ENCODE peak calls at places on chromosomes 1 and 21, in six cellular contexts. One of them, this sample, is unnamed.

GRCh38 chr1:68819190-68819829 is 322.4 kb upstream of the DEPDC1 start:
- DNase-seq in psoas muscle: no peak
- DNase-seq in ascending aorta: no peak
- DNase-seq in cardiac muscle cell: peak; percentile 40
- DNase-seq in RWPE2: no peak
- DNase-seq in breast epithelium: no peak
- DNase-seq in this sample: no peak

GRCh38 chr1:25694591-25695007 is 78.0 kb downstream of the MAN1C1 start:
- DNase-seq in ascending aorta: no peak
- DNase-seq in breast epithelium: no peak
- DNase-seq in cardiac muscle cell: peak; percentile 67
- DNase-seq in psoas muscle: no peak
- DNase-seq in RWPE2: no peak
- DNase-seq in this sample: no peak

GRCh38 chr1:6448749-6449631 is 17.0 kb downstream of the TNFRSF25 start:
- DNase-seq in ascending aorta: no peak
- DNase-seq in psoas muscle: no peak
- DNase-seq in cardiac muscle cell: peak; percentile 35
- DNase-seq in RWPE2: no peak
- DNase-seq in breast epithelium: no peak
- DNase-seq in this sample: no peak

GRCh38 chr1:168428063-168428731 is 115.6 kb downstream of the XCL2 start:
- DNase-seq in cardiac muscle cell: peak; percentile 63
- DNase-seq in RWPE2: no peak
- DNase-seq in psoas muscle: peak; percentile 67
- DNase-seq in ascending aorta: peak; percentile 69
- DNase-seq in breast epithelium: no peak
- DNase-seq in this sample: no peak

GRCh38 chr21:39316729-39317128 is 3.3 kb upstream of the BRWD1 start:
- DNase-seq in breast epithelium: no peak
- DNase-seq in psoas muscle: no peak
- DNase-seq in ascending aorta: no peak
- DNase-seq in cardiac muscle cell: no peak
- DNase-seq in RWPE2: no peak
- DNase-seq in this sample: no peak

GRCh38 chr1:30285461-30286050 is 437.8 kb downstream of the MATN1 start:
- DNase-seq in breast epithelium: no peak
- DNase-seq in ascending aorta: no peak
- DNase-seq in cardiac muscle cell: no peak
- DNase-seq in psoas muscle: no peak
- DNase-seq in RWPE2: no peak
- DNase-seq in this sample: no peak

GRCh38 chr1:145960468-145961108 is 2.8 kb upstream of the LIX1L start:
- DNase-seq in RWPE2: no peak
- DNase-seq in cardiac muscle cell: peak; percentile 80
- DNase-seq in breast epithelium: peak; percentile 55
- DNase-seq in psoas muscle: peak; percentile 93
- DNase-seq in ascending aorta: peak; percentile 90
- DNase-seq in this sample: peak; percentile 33

GRCh38 chr1:112395261-112395831 is 668 bp upstream of the CTTNBP2NL start:
- DNase-seq in RWPE2: no peak
- DNase-seq in ascending aorta: no peak
- DNase-seq in psoas muscle: no peak
- DNase-seq in breast epithelium: no peak
- DNase-seq in cardiac muscle cell: no peak
- DNase-seq in this sample: no peak

GRCh38 chr1:19089524-19089923 is 120.5 kb downstream of the UBR4 start:
- DNase-seq in RWPE2: no peak
- DNase-seq in cardiac muscle cell: no peak
- DNase-seq in ascending aorta: no peak
- DNase-seq in breast epithelium: no peak
- DNase-seq in psoas muscle: no peak
- DNase-seq in this sample: no peak

GRCh38 chr1:174445351-174445750 is 2.4 kb upstream of the GPR52 start:
- DNase-seq in psoas muscle: no peak
- DNase-seq in breast epithelium: no peak
- DNase-seq in cardiac muscle cell: no peak
- DNase-seq in RWPE2: no peak
- DNase-seq in ascending aorta: no peak
- DNase-seq in this sample: no peak

GRCh38 chr1:2343023-2343935 is 48.1 kb downstream of the MORN1 start:
- DNase-seq in psoas muscle: peak; percentile 45
- DNase-seq in breast epithelium: no peak
- DNase-seq in cardiac muscle cell: no peak
- DNase-seq in ascending aorta: no peak
- DNase-seq in RWPE2: peak; percentile 50
- DNase-seq in this sample: no peak

GRCh38 chr1:1196431-1197187 is 9.8 kb downstream of the TNFRSF18 start:
- DNase-seq in RWPE2: peak; percentile 55
- DNase-seq in breast epithelium: no peak
- DNase-seq in psoas muscle: peak; percentile 44
- DNase-seq in ascending aorta: no peak
- DNase-seq in cardiac muscle cell: no peak
- DNase-seq in this sample: no peak

GRCh38 chr21:42973309-42973990 is 912 bp upstream of the PKNOX1 start:
- DNase-seq in cardiac muscle cell: no peak
- DNase-seq in breast epithelium: peak; percentile 30
- DNase-seq in psoas muscle: no peak
- DNase-seq in ascending aorta: no peak
- DNase-seq in RWPE2: no peak
- DNase-seq in this sample: no peak

GRCh38 chr1:116504308-116505156 is 66.3 kb downstream of the CD58 start:
- DNase-seq in cardiac muscle cell: peak; percentile 74
- DNase-seq in ascending aorta: peak; percentile 85
- DNase-seq in psoas muscle: peak; percentile 70
- DNase-seq in RWPE2: no peak
- DNase-seq in breast epithelium: peak; percentile 62
- DNase-seq in this sample: peak; percentile 50

GRCh38 chr1:116502915-116503314 is 67.9 kb downstream of the CD58 start:
- DNase-seq in ascending aorta: no peak
- DNase-seq in RWPE2: no peak
- DNase-seq in cardiac muscle cell: no peak
- DNase-seq in psoas muscle: no peak
- DNase-seq in breast epithelium: no peak
- DNase-seq in this sample: no peak

GRCh38 chr1:116501870-116502244 is 69.0 kb downstream of the CD58 start:
- DNase-seq in psoas muscle: no peak
- DNase-seq in ascending aorta: no peak
- DNase-seq in cardiac muscle cell: no peak
- DNase-seq in RWPE2: no peak
- DNase-seq in breast epithelium: no peak
- DNase-seq in this sample: no peak

GRCh38 chr1:116501041-116501869 is 69.6 kb downstream of the CD58 start:
- DNase-seq in RWPE2: no peak
- DNase-seq in cardiac muscle cell: no peak
- DNase-seq in breast epithelium: no peak
- DNase-seq in psoas muscle: no peak
- DNase-seq in ascending aorta: no peak
- DNase-seq in this sample: no peak

DNA sequence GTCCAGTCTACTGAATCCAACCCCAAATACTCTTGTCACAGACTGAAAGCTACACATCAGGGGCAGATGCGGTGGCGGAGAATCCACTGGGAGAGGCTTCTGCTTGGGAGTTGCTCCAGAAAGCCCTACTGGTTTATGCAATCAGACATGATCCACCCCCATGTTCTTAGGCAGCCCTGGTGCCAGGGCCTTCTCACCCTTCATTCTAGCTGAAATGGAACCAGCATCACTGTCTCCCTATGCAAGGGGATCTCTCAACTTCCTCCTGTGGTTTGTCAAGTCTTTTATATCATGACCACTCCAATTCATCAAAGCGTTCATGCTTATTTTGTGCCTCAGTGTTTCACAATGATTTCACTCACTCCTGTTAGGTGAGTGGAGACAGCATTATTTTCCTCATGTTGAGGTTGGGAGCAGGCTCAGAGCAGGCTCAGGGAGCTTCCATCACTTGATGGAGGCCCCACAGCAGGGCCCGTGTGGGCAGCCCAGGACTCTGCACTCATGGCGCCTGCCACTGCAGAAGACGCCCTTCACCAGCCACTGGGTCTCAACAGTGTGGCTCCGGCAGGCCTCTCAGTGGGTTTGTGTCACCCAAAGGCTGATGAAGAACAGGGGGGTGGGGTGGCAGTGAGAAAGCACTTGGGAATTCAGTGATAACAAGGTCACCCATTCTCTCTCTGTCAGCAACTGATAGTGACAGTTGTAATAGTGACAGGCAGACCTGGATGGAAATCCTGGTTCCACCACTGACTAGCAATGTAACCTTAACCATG is 67.1 kb downstream of the CD58 start:
- DNase-seq in ascending aorta: no peak
- DNase-seq in RWPE2: no peak
- DNase-seq in psoas muscle: no peak
- DNase-seq in breast epithelium: no peak
- DNase-seq in cardiac muscle cell: no peak
- DNase-seq in this sample: no peak
- H3K27ac ChIP-seq in ascending aorta: peak overlapping the region; percentile 9
- H3K27ac ChIP-seq in RWPE2: peak overlapping the region; percentile 50
- H3K27ac ChIP-seq in psoas muscle: no peak overlapping the region
- H3K27ac ChIP-seq in breast epithelium: peak overlapping the region; percentile 37
- H3K27ac ChIP-seq in cardiac muscle cell: no peak overlapping the region
- H3K27ac ChIP-seq in this sample: peak overlapping the region; percentile 19

GRCh38 chr1:244841274-244841927 is 5.9 kb downstream of the COX20 start:
- DNase-seq in ascending aorta: no peak
- DNase-seq in psoas muscle: no peak
- DNase-seq in cardiac muscle cell: no peak
- DNase-seq in breast epithelium: no peak
- DNase-seq in RWPE2: no peak
- DNase-seq in this sample: no peak

GRCh38 chr1:244840219-244840794 is 4.8 kb downstream of the COX20 start:
- DNase-seq in cardiac muscle cell: no peak
- DNase-seq in breast epithelium: no peak
- DNase-seq in RWPE2: no peak
- DNase-seq in psoas muscle: no peak
- DNase-seq in ascending aorta: no peak
- DNase-seq in this sample: no peak

GRCh38 chr1:244846653-244847052 is 11.2 kb downstream of the COX20 start:
- DNase-seq in breast epithelium: no peak
- DNase-seq in ascending aorta: no peak
- DNase-seq in cardiac muscle cell: no peak
- DNase-seq in psoas muscle: no peak
- DNase-seq in RWPE2: no peak
- DNase-seq in this sample: no peak

GRCh38 chr1:244843148-244843978 is 7.9 kb downstream of the COX20 start:
- DNase-seq in ascending aorta: no peak
- DNase-seq in psoas muscle: no peak
- DNase-seq in RWPE2: no peak
- DNase-seq in breast epithelium: no peak
- DNase-seq in cardiac muscle cell: no peak
- DNase-seq in this sample: no peak

DNA sequence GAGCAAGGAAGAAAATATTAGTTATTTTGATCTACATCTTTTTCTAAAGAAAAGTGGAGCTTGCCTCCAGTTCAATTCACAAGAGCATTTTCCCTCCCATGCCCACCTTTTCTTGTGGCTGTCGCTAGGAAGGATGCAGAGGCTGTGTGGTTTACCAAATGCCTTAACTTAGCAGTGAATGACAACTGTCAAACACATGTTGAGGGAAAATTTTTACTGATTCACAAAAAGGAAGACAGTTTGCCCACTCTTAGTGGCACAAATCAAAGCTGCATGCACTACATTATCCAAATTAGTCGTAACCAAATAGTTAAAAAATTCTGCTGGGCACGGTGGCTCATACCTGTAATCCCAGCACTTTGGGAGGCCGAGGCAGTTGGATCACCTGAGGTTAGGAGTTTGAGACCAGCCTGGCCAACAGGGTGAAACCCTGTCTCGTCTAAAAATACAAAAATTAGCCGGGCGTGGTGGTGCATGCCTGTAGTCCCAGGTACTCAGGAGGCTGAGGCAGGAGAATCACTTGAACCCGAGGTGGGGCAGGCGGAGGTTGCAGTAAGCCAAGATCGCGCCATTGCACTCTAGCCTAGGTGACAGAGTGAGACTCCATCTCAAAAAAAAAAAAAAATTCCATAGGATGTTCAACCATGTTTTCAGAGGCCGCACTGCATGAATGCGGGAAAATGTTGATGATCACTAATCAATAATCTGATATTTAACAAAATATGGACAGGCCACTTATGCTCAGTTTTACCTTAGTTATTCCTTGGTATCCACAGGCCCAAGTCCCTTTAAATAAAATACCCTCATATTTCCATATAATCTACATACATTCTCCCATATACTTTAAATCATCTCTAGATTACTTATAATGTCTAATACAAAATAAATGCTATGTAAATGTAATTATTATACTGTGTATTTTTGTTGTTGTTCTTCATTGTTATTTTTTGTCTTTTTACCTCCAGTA is 9.0 kb downstream of the COX20 start:
- DNase-seq in ascending aorta: no peak
- DNase-seq in cardiac muscle cell: no peak
- DNase-seq in psoas muscle: no peak
- DNase-seq in breast epithelium: no peak
- DNase-seq in RWPE2: no peak
- DNase-seq in this sample: no peak
- H3K27ac ChIP-seq in ascending aorta: no peak overlapping the region
- H3K27ac ChIP-seq in cardiac muscle cell: peak overlapping the region; percentile 44
- H3K27ac ChIP-seq in psoas muscle: no peak overlapping the region
- H3K27ac ChIP-seq in breast epithelium: no peak overlapping the region
- H3K27ac ChIP-seq in RWPE2: no peak overlapping the region
- H3K27ac ChIP-seq in this sample: no peak overlapping the region

GRCh38 chr1:155015527-155016230 is 13.1 kb downstream of the ZBTB7B start:
- DNase-seq in RWPE2: no peak
- DNase-seq in cardiac muscle cell: no peak
- DNase-seq in psoas muscle: no peak
- DNase-seq in breast epithelium: no peak
- DNase-seq in ascending aorta: no peak
- DNase-seq in this sample: no peak
- H3K27ac ChIP-seq in RWPE2: peak overlapping the region; percentile 92
- H3K27ac ChIP-seq in cardiac muscle cell: no peak overlapping the region
- H3K27ac ChIP-seq in psoas muscle: peak overlapping the region; percentile 36
- H3K27ac ChIP-seq in breast epithelium: peak overlapping the region; percentile 91
- H3K27ac ChIP-seq in ascending aorta: no peak overlapping the region
- H3K27ac ChIP-seq in this sample: no peak overlapping the region

DNA sequence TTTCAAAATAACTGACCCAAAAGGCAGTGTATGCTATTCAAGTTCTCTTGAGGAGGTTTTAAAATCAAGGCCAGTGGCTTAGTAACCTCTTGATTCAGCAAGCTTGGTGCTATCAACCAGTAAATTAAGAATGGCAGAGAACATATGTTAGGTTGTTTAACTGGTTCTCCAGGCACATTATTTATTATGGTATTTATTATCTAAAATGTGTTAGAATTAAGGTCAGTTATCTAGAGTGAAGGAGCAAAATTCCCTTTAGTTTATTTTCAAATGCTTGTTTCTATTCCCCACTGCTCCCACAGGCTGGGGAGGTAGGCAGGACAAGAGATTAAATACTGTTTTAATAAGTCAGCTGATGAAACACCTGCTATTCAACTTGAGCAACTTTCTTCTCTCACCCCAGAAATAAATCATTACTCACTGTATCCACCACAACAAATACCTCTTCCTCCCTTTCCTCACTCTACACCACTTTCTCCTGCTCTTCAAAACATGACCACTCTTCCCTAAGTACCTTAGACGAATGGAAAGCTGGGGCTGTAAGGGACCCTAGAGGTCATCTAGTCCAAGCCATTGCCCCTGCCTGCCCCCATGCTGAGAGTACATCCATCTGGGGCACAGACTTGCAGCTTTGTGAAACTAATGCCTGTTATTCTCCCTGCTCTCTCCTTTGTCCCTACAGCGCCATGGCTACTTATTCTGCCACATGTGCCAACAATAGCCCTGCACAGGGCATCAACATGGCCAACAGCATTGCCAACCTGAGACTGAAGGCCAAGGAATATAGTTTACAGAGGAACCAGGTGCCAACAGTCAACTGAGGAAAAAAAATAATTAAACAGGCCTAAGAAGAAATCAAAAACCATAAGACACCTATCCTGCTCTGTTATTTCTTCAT is 71.7 kb downstream of the PRRX1 start:
- DNase-seq in breast epithelium: no peak
- DNase-seq in psoas muscle: peak; percentile 46
- DNase-seq in RWPE2: no peak
- DNase-seq in ascending aorta: no peak
- DNase-seq in cardiac muscle cell: no peak
- DNase-seq in this sample: no peak
- H3K27ac ChIP-seq in breast epithelium: no peak overlapping the region
- H3K27ac ChIP-seq in psoas muscle: peak overlapping the region; percentile 97
- H3K27ac ChIP-seq in RWPE2: no peak overlapping the region
- H3K27ac ChIP-seq in ascending aorta: no peak overlapping the region
- H3K27ac ChIP-seq in cardiac muscle cell: no peak overlapping the region
- H3K27ac ChIP-seq in this sample: peak overlapping the region; percentile 28

This sample was measured in thoracic aorta.